ENCODE peak calls at places on chromosome 20, in five cellular contexts. D is CD8-positive, alpha-beta T cell; K is cardiac fibroblast; E is GM10248; S is foreskin fibroblast. W is an unnamed sample.

GRCh38 chr20:48725589-48725991 is 102.2 kb downstream of the PREX1 start:
- DNase-seq in D (no peak), K (peak), E (no peak), S (peak), W (peak)

GRCh38 chr20:53901064-53901463 is 169.3 kb downstream of the BCAS1 start:
- DNase-seq in D (no peak), K (peak), E (no peak), S (peak), W (peak)

GRCh38 chr20:22974354-22974753 is 60.8 kb upstream of the SSTR4 start:
- DNase-seq in D (no peak), K (peak), E (no peak), S (peak), W (no peak)

GRCh38 chr20:34240121-34240520 is 1.1 kb upstream of the ASIP start:
- DNase-seq in D (no peak), K (no peak), E (no peak), S (no peak), W (no peak)

GRCh38 chr20:37838769-37839431 is 64.0 kb upstream of the VSTM2L start:
- DNase-seq in D (no peak), K (no peak), E (no peak), S (no peak), W (no peak)

GRCh38 chr20:64035066-64035932 is 683 bp upstream of the C20orf204 start:
- DNase-seq in D (peak), K (no peak), E (peak), S (no peak), W (no peak)

GRCh38 chr20:39855799-39856198 is 833.2 kb downstream of the MAFB start:
- DNase-seq in D (no peak), K (no peak), E (no peak), S (peak), W (no peak)

GRCh38 chr20:13286052-13286451 is 65.0 kb downstream of the ISM1 start:
- DNase-seq in D (no peak), K (no peak), E (no peak), S (no peak), W (no peak)

GRCh38 chr20:8940311-8940710 is 128.6 kb upstream of the PLCB4 start:
- DNase-seq in D (no peak), K (peak), E (no peak), S (peak), W (peak)

GRCh38 chr20:38603286-38603685 is 1.7 kb downstream of the ARHGAP40 start:
- DNase-seq in D (no peak), K (no peak), E (no peak), S (no peak), W (no peak)

GRCh38 chr20:47090835-47091234 is 196.2 kb downstream of the EYA2 start:
- DNase-seq in D (no peak), K (no peak), E (no peak), S (no peak), W (no peak)

GRCh38 chr20:37179671-37180524 is 550 bp upstream of the MROH8 start:
- DNase-seq in D (no peak), K (peak), E (no peak), S (peak), W (peak)

GRCh38 chr20:38805958-38806854 is 709 bp downstream of the PPP1R16B start:
- DNase-seq in D (peak), K (no peak), E (peak), S (no peak), W (no peak)

GRCh38 chr20:36158160-36158741 is 3.7 kb downstream of the EPB41L1 start:
- DNase-seq in D (no peak), K (no peak), E (no peak), S (no peak), W (no peak)

GRCh38 chr20:10312111-10312510 is 93.5 kb downstream of the SNAP25 start:
- DNase-seq in D (no peak), K (no peak), E (no peak), S (peak), W (peak)

GRCh38 chr20:7723284-7723683 is 217.0 kb downstream of the HAO1 start:
- DNase-seq in D (no peak), K (peak), E (no peak), S (peak), W (peak)

GRCh38 chr20:709864-710761 is 34.5 kb upstream of the SCRT2 start:
- DNase-seq in D (no peak), K (no peak), E (no peak), S (no peak), W (no peak)

GRCh38 chr20:57713505-57713903 is 3.7 kb upstream of the PMEPA1 start:
- DNase-seq in D (no peak), K (no peak), E (no peak), S (no peak), W (peak)

GRCh38 chr20:20231528-20232298 is 136.2 kb upstream of the INSM1 start:
- DNase-seq in D (no peak), K (no peak), E (no peak), S (no peak), W (no peak)

GRCh38 chr20:9214676-9215075 is 145.8 kb downstream of the PLCB4 start:
- DNase-seq in D (no peak), K (peak), E (no peak), S (peak), W (peak)

GRCh38 chr20:31841928-31842327 is 3.5 kb downstream of the FOXS1 start:
- DNase-seq in D (no peak), K (peak), E (no peak), S (no peak), W (peak)

GRCh38 chr20:46099491-46100287 is 9.9 kb upstream of the NCOA5 start:
- DNase-seq in D (no peak), K (no peak), E (no peak), S (no peak), W (no peak)

GRCh38 chr20:47269309-47270165 is 87.0 kb downstream of the ZMYND8 start:
- DNase-seq in D (no peak), K (no peak), E (no peak), S (no peak), W (no peak)

GRCh38 chr20:45976132-45976531 is 4.1 kb upstream of the ZNF335 start:
- DNase-seq in D (no peak), K (no peak), E (no peak), S (no peak), W (no peak)

GRCh38 chr20:44273231-44274215 is 26.4 kb downstream of the GDAP1L1 start:
- DNase-seq in D (no peak), K (no peak), E (peak), S (no peak), W (no peak)

GRCh38 chr20:2509468-2509781 is 710 bp upstream of the ZNF343 start:
- DNase-seq in D (no peak), K (no peak), E (no peak), S (no peak), W (no peak)

GRCh38 chr20:11895832-11896484 is 21.7 kb upstream of the BTBD3 start:
- DNase-seq in D (no peak), K (no peak), E (no peak), S (peak), W (no peak)

GRCh38 chr20:5400164-5400762 is 83.5 kb upstream of the PROKR2 start:
- DNase-seq in D (no peak), K (peak), E (no peak), S (no peak), W (no peak)

GRCh38 chr20:64107736-64108457 is 532 bp upstream of the NPBWR2 start:
- DNase-seq in D (no peak), K (no peak), E (peak), S (no peak), W (no peak)

GRCh38 chr20:57927376-57927775 is 217.6 kb upstream of the PMEPA1 start:
- DNase-seq in D (no peak), K (no peak), E (no peak), S (no peak), W (no peak)

GRCh38 chr20:41248371-41249024 is 69.0 kb downstream of the ZHX3 start:
- DNase-seq in D (no peak), K (peak), E (no peak), S (peak), W (no peak)

GRCh38 chr20:33299111-33299603 is 16.1 kb downstream of the BPIFB1 start:
- DNase-seq in D (peak), K (peak), E (peak), S (peak), W (peak)

GRCh38 chr20:2816583-2817340 is 598 bp downstream of the TMEM239 start:
- DNase-seq in D (peak), K (no peak), E (no peak), S (no peak), W (no peak)

GRCh38 chr20:37229300-37229699 is 32.3 kb downstream of the GHRH start:
- DNase-seq in D (no peak), K (no peak), E (no peak), S (no peak), W (no peak)

GRCh38 chr20:25013478-25014380 is 21.2 kb upstream of the APMAP start:
- DNase-seq in D (no peak), K (no peak), E (no peak), S (no peak), W (no peak)

GRCh38 chr20:34332262-34332920 is 29.2 kb upstream of the AHCY start:
- DNase-seq in D (no peak), K (no peak), E (no peak), S (no peak), W (no peak)

W was measured in AG08395.